ENCODE peak calls at places on chromosomes 5 and 9, in eight cellular contexts. S, G, C, Q, Z, W, P and J are unnamed samples.

GRCh38 chr5:129172561-129172960 is 78.0 kb downstream of the ISOC1 start:
- DNase-seq in S (no peak), G (no peak), C (no peak), Q (peak), Z (no peak), W (no peak), P (no peak), J (no peak)

GRCh38 chr5:72625369-72625768 is 118.2 kb upstream of the ZNF366 start:
- DNase-seq in S (no peak), G (no peak), C (no peak), Q (no peak), Z (no peak), W (no peak), P (no peak), J (no peak)

GRCh38 chr5:37197340-37198050 is 51.7 kb downstream of the CPLANE1 start:
- DNase-seq in S (peak), G (no peak), C (no peak), Q (no peak), Z (no peak), W (no peak), P (no peak), J (no peak)

GRCh38 chr9:137116027-137116507 is 1.5 kb upstream of the DPP7 start:
- DNase-seq in S (no peak), G (no peak), C (no peak), Q (no peak), Z (no peak), W (no peak), P (no peak), J (no peak)

GRCh38 chr5:138466900-138467710 is 1.8 kb downstream of the EGR1 start:
- DNase-seq in S (no peak), G (no peak), C (peak), Q (no peak), Z (no peak), W (peak), P (no peak), J (peak)

GRCh38 chr5:78002690-78003089 is 226.6 kb upstream of the TBCA start:
- DNase-seq in S (no peak), G (no peak), C (no peak), Q (no peak), Z (no peak), W (no peak), P (no peak), J (no peak)

GRCh38 chr9:98315067-98315453 is 59.6 kb upstream of the TBC1D2 start:
- DNase-seq in S (no peak), G (no peak), C (no peak), Q (no peak), Z (no peak), W (no peak), P (no peak), J (no peak)

GRCh38 chr5:76030343-76030742 is 52.8 kb upstream of the SV2C start:
- DNase-seq in S (no peak), G (no peak), C (no peak), Q (no peak), Z (no peak), W (no peak), P (no peak), J (no peak)

GRCh38 chr5:55096860-55097259 is 5.6 kb upstream of the GZMA start:
- DNase-seq in S (no peak), G (no peak), C (no peak), Q (no peak), Z (no peak), W (no peak), P (no peak), J (no peak)

GRCh38 chr9:96022445-96023031 is 147.0 kb downstream of the ERCC6L2 start:
- DNase-seq in S (peak), G (no peak), C (no peak), Q (peak), Z (no peak), W (no peak), P (peak), J (no peak)

GRCh38 chr9:92911496-92912475 is 33.9 kb upstream of the ZNF484 start:
- DNase-seq in S (no peak), G (no peak), C (no peak), Q (no peak), Z (no peak), W (no peak), P (no peak), J (no peak)

GRCh38 chr5:172370648-172371248 is 83.6 kb downstream of the SH3PXD2B start:
- DNase-seq in S (peak), G (no peak), C (peak), Q (no peak), Z (no peak), W (peak), P (no peak), J (no peak)

GRCh38 chr5:3375586-3376311 is 219.9 kb upstream of the IRX1 start:
- DNase-seq in S (no peak), G (no peak), C (peak), Q (no peak), Z (no peak), W (no peak), P (no peak), J (no peak)

GRCh38 chr5:151093476-151093889 is 12.6 kb upstream of the TNIP1 start:
- DNase-seq in S (peak), G (no peak), C (no peak), Q (no peak), Z (no peak), W (peak), P (no peak), J (no peak)

GRCh38 chr5:155085282-155085990 is 71.9 kb downstream of the KIF4B start:
- DNase-seq in S (no peak), G (no peak), C (no peak), Q (no peak), Z (no peak), W (no peak), P (no peak), J (no peak)

GRCh38 chr5:98935206-98935605 is 6.4 kb upstream of the CHD1 start:
- DNase-seq in S (no peak), G (no peak), C (no peak), Q (no peak), Z (no peak), W (peak), P (no peak), J (no peak)

GRCh38 chr5:142323480-142324376 is 1.1 kb downstream of the SPRY4 start:
- DNase-seq in S (peak), G (no peak), C (peak), Q (peak), Z (peak), W (peak), P (peak), J (peak)

DNA sequence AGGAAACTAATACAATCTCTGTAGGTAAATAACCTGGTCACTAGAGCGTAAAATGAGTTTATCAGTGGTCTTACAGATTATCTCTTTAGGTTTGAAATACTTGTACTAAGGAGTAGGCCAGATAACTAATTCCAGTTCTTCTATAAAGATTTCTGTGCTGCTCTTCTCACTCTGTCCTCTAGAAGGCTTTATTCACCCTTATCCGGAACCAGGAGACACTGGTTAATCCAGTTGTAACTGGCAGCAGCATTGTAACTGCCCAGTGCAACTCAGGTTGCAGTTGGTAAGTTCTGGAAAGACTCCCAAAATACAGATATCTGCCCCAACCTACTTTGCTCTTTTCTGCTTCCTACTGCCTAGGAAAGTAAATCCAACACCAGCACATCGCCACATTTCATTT is 19.8 kb downstream of the C5orf22 start:
- DNase-seq in S (no peak), G (no peak), C (no peak), Q (no peak), Z (no peak), W (no peak), P (no peak), J (no peak)
- H3K27ac ChIP-seq in S (no peak), G (no peak), C (no peak), Q (no peak), Z (no peak), W (no peak), P (no peak), J (no peak)

GRCh38 chr5:1011226-1011631 is 2.6 kb downstream of the NKD2 start:
- DNase-seq in S (no peak), G (peak), C (peak), Q (peak), Z (peak), W (no peak), P (peak), J (peak)

GRCh38 chr5:1010181-1010510 is 1.5 kb downstream of the NKD2 start:
- DNase-seq in S (no peak), G (peak), C (no peak), Q (no peak), Z (peak), W (no peak), P (no peak), J (no peak)

GRCh38 chr5:1008451-1009358 is at the start of gene NKD2:
- DNase-seq in S (no peak), G (peak), C (peak), Q (peak), Z (peak), W (no peak), P (peak), J (peak)

GRCh38 chr5:1010641-1011046 is 2.0 kb downstream of the NKD2 start:
- DNase-seq in S (no peak), G (peak), C (no peak), Q (no peak), Z (peak), W (no peak), P (peak), J (no peak)

GRCh38 chr5:1009359-1010180 is 968 bp downstream of the NKD2 start:
- DNase-seq in S (no peak), G (peak), C (no peak), Q (no peak), Z (peak), W (no peak), P (peak), J (peak)
- H3K27ac ChIP-seq in S (no peak), G (no peak), C (no peak), Q (no peak), Z (peak), W (no peak), P (no peak), J (peak)

GRCh38 chr9:14349141-14349817 is 35.3 kb upstream of the NFIB start:
- DNase-seq in S (no peak), G (no peak), C (no peak), Q (no peak), Z (no peak), W (no peak), P (no peak), J (no peak)

GRCh38 chr9:14352549-14352948 is 38.6 kb upstream of the NFIB start:
- DNase-seq in S (no peak), G (no peak), C (no peak), Q (no peak), Z (no peak), W (no peak), P (no peak), J (no peak)

GRCh38 chr9:14349818-14350333 is 35.9 kb upstream of the NFIB start:
- DNase-seq in S (no peak), G (no peak), C (no peak), Q (no peak), Z (no peak), W (no peak), P (no peak), J (no peak)

GRCh38 chr9:14351206-14351605 is 37.3 kb upstream of the NFIB start:
- DNase-seq in S (no peak), G (peak), C (no peak), Q (no peak), Z (peak), W (no peak), P (no peak), J (no peak)

DNA sequence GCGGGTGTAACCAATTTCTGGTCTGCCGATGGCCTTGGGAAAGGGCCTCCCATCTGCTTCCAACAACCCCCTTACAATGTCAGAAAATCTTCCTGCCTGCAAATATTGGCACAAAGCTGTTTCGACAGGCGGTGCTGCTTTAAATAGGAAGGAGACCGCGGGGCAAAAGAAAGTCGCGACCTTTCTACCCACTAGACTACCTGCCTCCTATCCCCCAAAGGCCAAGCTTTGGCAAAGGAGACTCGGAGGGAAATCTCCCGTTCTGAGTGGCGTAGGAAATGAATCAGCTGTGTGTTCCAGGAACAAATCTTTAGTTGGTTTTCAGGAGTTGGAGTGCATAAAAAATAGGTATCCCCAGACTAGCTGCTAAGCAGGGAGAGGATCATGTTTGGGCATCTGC is 36.8 kb upstream of the NFIB start:
- DNase-seq in S (no peak), G (no peak), C (no peak), Q (no peak), Z (no peak), W (no peak), P (no peak), J (no peak)
- H3K27ac ChIP-seq in S (no peak), G (peak), C (no peak), Q (no peak), Z (peak), W (no peak), P (no peak), J (peak)

GRCh38 chr9:91884153-91884552 is 65.9 kb downstream of the ROR2 start:
- DNase-seq in S (no peak), G (no peak), C (no peak), Q (no peak), Z (no peak), W (no peak), P (no peak), J (no peak)
- H3K27ac ChIP-seq in S (no peak), G (no peak), C (peak), Q (no peak), Z (no peak), W (no peak), P (no peak), J (no peak)

GRCh38 chr5:135253601-135254165 is 145.3 kb downstream of the MACROH2A1 start:
- DNase-seq in S (no peak), G (no peak), C (no peak), Q (no peak), Z (no peak), W (peak), P (no peak), J (no peak)
- H3K27ac ChIP-seq in S (no peak), G (peak), C (no peak), Q (no peak), Z (no peak), W (no peak), P (no peak), J (no peak)